ENCODE peak calls at places on chromosome 4, in eight cellular contexts. T, E, F, V, K, M, L and O are unnamed samples.

GRCh38 chr4:73621357-73621756 is 1.1 kb upstream of the RASSF6 start:
- DNase-seq in M (no peak), L (no peak), F (no peak), E (no peak), V (no peak), K (no peak), T (no peak), O (no peak)

GRCh38 chr4:7359302-7360063 is 75.2 kb downstream of the PSAPL1 start:
- DNase-seq in E (no peak), V (no peak), M (no peak), K (no peak), F (no peak), T (no peak), L (no peak), O (no peak)

GRCh38 chr4:74451214-74451661 is 6.3 kb downstream of the AREG start:
- DNase-seq in E (no peak), K (peak; percentile 58), M (no peak), F (no peak), L (no peak), V (no peak), T (no peak), O (no peak)

GRCh38 chr4:95956094-95956493 is 116.2 kb downstream of the PDHA2 start:
- DNase-seq in F (no peak), M (no peak), V (no peak), K (no peak), T (no peak), L (no peak), E (no peak), O (no peak)

GRCh38 chr4:8252301-8253173 is 17.0 kb upstream of the HTRA3 start:
- DNase-seq in K (peak; percentile 64), V (peak; percentile 4), F (no peak), L (no peak), T (no peak), M (no peak), E (no peak), O (no peak)

GRCh38 chr4:20615492-20616136 is 84.6 kb upstream of the PACRGL start:
- DNase-seq in V (no peak), M (no peak), L (no peak), F (no peak), E (no peak), K (peak; percentile 42), T (no peak), O (no peak)

GRCh38 chr4:72390409-72390808 is 178.6 kb downstream of the ADAMTS3 start:
- DNase-seq in M (no peak), E (no peak), L (no peak), F (no peak), K (peak; percentile 59), V (no peak), T (no peak), O (no peak)

GRCh38 chr4:83334425-83335241 is at the start of gene HPSE:
- DNase-seq in F (peak; percentile 78), E (peak; percentile 94), T (peak; percentile 64), L (peak; percentile 78), M (peak; percentile 54), V (peak; percentile 79), K (peak; percentile 39), O (peak; percentile 84)

GRCh38 chr4:87423313-87424031 is 1.1 kb downstream of the NUDT9 start:
- DNase-seq in T (no peak), L (no peak), K (no peak), F (peak; percentile 56), V (no peak), E (no peak), M (no peak), O (no peak)

GRCh38 chr4:75790024-75790423 is 65.6 kb downstream of the USO1 start:
- DNase-seq in V (no peak), E (no peak), L (no peak), F (no peak), T (no peak), K (no peak), M (no peak), O (no peak)

GRCh38 chr4:54958236-54958635 is 167.2 kb downstream of the KDR start:
- DNase-seq in E (no peak), V (no peak), L (no peak), K (peak; percentile 80), T (no peak), M (no peak), F (no peak), O (no peak)

GRCh38 chr4:121898150-121898549 is 27.9 kb upstream of the BBS7 start:
- DNase-seq in K (no peak), M (no peak), F (no peak), E (peak; percentile 78), T (no peak), L (no peak), V (no peak), O (no peak)

GRCh38 chr4:77845400-77845799 is 17.2 kb upstream of the MRPL1 start:
- DNase-seq in K (no peak), M (no peak), L (no peak), E (no peak), T (no peak), F (no peak), V (no peak), O (no peak)

GRCh38 chr4:149790172-149790907 is 25.3 kb downstream of the IQCM start:
- DNase-seq in E (no peak), V (no peak), T (no peak), K (no peak), F (no peak), L (no peak), M (no peak), O (no peak)

GRCh38 chr4:86333236-86333635 is 26.6 kb downstream of the MAPK10 start:
- DNase-seq in T (no peak), K (no peak), M (no peak), F (no peak), V (no peak), L (no peak), E (no peak), O (no peak)

GRCh38 chr4:86496094-86497060 is 97.7 kb upstream of the PTPN13 start:
- DNase-seq in M (no peak), V (no peak), T (no peak), K (no peak), F (peak; percentile 52), L (peak; percentile 45), E (no peak), O (no peak)

GRCh38 chr4:74613266-74613665 is 168.3 kb downstream of the AREG start:
- DNase-seq in L (no peak), M (no peak), F (no peak), E (no peak), K (no peak), T (no peak), V (no peak), O (no peak)

GRCh38 chr4:168848977-168849687 is 160.9 kb downstream of the CBR4 start:
- DNase-seq in K (peak; percentile 60), E (no peak), M (no peak), V (no peak), L (no peak), T (no peak), F (peak; percentile 20), O (no peak)

GRCh38 chr4:88775529-88775928 is 77.9 kb upstream of the NAP1L5 start:
- DNase-seq in M (no peak), T (no peak), E (no peak), K (no peak), L (no peak), V (no peak), F (no peak), O (no peak)

GRCh38 chr4:88775026-88775425 is 77.4 kb upstream of the NAP1L5 start:
- DNase-seq in T (no peak), E (no peak), F (no peak), M (no peak), L (no peak), V (no peak), K (peak; percentile 8), O (no peak)

GRCh38 chr4:88786011-88786410 is 88.4 kb upstream of the NAP1L5 start:
- DNase-seq in K (no peak), M (no peak), V (no peak), L (no peak), T (no peak), E (no peak), F (no peak), O (no peak)

GRCh38 chr4:88779431-88779830 is 81.8 kb upstream of the NAP1L5 start:
- DNase-seq in M (no peak), F (no peak), T (no peak), E (no peak), V (no peak), K (peak; percentile 86), L (no peak), O (no peak)

GRCh38 chr4:88780389-88780788 is 82.8 kb upstream of the NAP1L5 start:
- DNase-seq in T (no peak), K (no peak), V (no peak), L (no peak), E (no peak), M (no peak), F (no peak), O (no peak)
- H3K27ac ChIP-seq in T (no peak overlapping the region), K (no peak overlapping the region), V (no peak overlapping the region), L (no peak overlapping the region), E (no peak overlapping the region), M (no peak overlapping the region), F (no peak overlapping the region), O (no peak overlapping the region)

GRCh38 chr4:120290553-120290952 is 223.9 kb upstream of the MAD2L1 start:
- DNase-seq in E (no peak), F (no peak), K (no peak), M (no peak), V (no peak), L (no peak), T (no peak), O (no peak)

GRCh38 chr4:120293341-120293740 is 226.7 kb upstream of the MAD2L1 start:
- DNase-seq in K (peak; percentile 60), L (no peak), M (no peak), V (no peak), T (no peak), E (no peak), F (no peak), O (no peak)

GRCh38 chr4:120286813-120287212 is 220.2 kb upstream of the MAD2L1 start:
- DNase-seq in V (no peak), L (no peak), E (no peak), M (no peak), F (no peak), K (no peak), T (no peak), O (no peak)

GRCh38 chr4:120291541-120291940 is 224.9 kb upstream of the MAD2L1 start:
- DNase-seq in F (no peak), E (no peak), T (no peak), M (no peak), V (no peak), L (no peak), K (no peak), O (no peak)
- TF ChIP-seq CTCF in F (no peak), E (no peak), T (no peak), M (no peak), V (no peak), L (no peak), K (no peak), O (no peak)

GRCh38 chr4:153223935-153224334 is 19.7 kb downstream of the TRIM2 start:
- DNase-seq in K (peak; percentile 72), T (no peak), L (no peak), E (no peak), F (no peak), M (no peak), V (no peak), O (no peak)
- H3K27ac ChIP-seq in K (peak overlapping the region; percentile 82), T (peak overlapping the region; percentile 53), L (peak overlapping the region; percentile 94), E (peak overlapping the region; percentile 87), F (peak overlapping the region; percentile 98), M (peak overlapping the region; percentile 90), V (peak overlapping the region; percentile 93), O (peak overlapping the region; percentile 96)

DNA sequence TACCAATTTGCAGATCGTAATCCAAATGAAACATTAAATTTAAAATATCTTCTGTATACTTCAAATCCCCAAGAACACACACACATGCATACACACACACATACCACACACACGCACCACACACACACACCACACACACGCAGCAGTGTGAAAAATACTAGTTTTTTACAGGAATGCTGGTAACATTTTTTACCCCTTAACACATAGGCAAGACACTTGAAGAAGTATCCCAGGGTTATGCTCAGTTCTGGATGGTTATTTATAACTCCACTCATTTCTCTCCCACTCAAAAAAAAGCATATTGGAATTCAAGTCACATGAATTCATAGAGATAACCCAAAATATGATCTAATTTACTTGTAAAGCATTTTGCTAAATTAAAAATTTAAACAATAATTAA is 325.5 kb upstream of the SLC7A11 start:
- DNase-seq in F (no peak), T (no peak), V (no peak), L (no peak), K (peak; percentile 72), E (no peak), M (no peak), O (no peak)
- TF ChIP-seq CTCF in F (no peak), T (no peak), V (no peak), L (no peak), K (no peak), E (no peak), M (no peak), O (no peak)